ENCODE peak calls at places on chromosomes 2 and 18, in five cellular contexts. One of them, this sample, is unnamed.

GRCh38 chr2:33670392-33670937 is 71.4 kb upstream of the FAM98A start:
- DNase-seq in CD8-positive, alpha-beta T cell: no peak
- DNase-seq in ovary: no peak
- DNase-seq in thyroid gland: no peak
- DNase-seq in HCT116: peak; percentile 16
- DNase-seq in this sample: no peak

GRCh38 chr18:13587477-13587876 is 138.9 kb downstream of the FAM210A start:
- DNase-seq in CD8-positive, alpha-beta T cell: no peak
- DNase-seq in ovary: no peak
- DNase-seq in thyroid gland: no peak
- DNase-seq in HCT116: no peak
- DNase-seq in this sample: no peak

GRCh38 chr2:169362346-169363026 is at the start of gene LRP2:
- DNase-seq in CD8-positive, alpha-beta T cell: peak; percentile 49
- DNase-seq in ovary: no peak
- DNase-seq in thyroid gland: peak; percentile 79
- DNase-seq in HCT116: no peak
- DNase-seq in this sample: peak; percentile 58

GRCh38 chr2:98479959-98480524 is 35.4 kb downstream of the INPP4A start:
- DNase-seq in CD8-positive, alpha-beta T cell: no peak
- DNase-seq in ovary: peak; percentile 20
- DNase-seq in thyroid gland: peak; percentile 63
- DNase-seq in HCT116: no peak
- DNase-seq in this sample: no peak

GRCh38 chr2:256094-256493 is 7.7 kb downstream of the SH3YL1 start:
- DNase-seq in CD8-positive, alpha-beta T cell: no peak
- DNase-seq in ovary: no peak
- DNase-seq in thyroid gland: no peak
- DNase-seq in HCT116: no peak
- DNase-seq in this sample: no peak

GRCh38 chr2:12702661-12703121 is 14.0 kb upstream of the TRIB2 start:
- DNase-seq in CD8-positive, alpha-beta T cell: no peak
- DNase-seq in ovary: no peak
- DNase-seq in thyroid gland: no peak
- DNase-seq in HCT116: no peak
- DNase-seq in this sample: no peak

GRCh38 chr2:184187421-184187971 is 410.8 kb upstream of the ZNF804A start:
- DNase-seq in CD8-positive, alpha-beta T cell: no peak
- DNase-seq in ovary: no peak
- DNase-seq in thyroid gland: no peak
- DNase-seq in HCT116: no peak
- DNase-seq in this sample: no peak

GRCh38 chr2:19059076-19059475 is 299.3 kb downstream of the OSR1 start:
- DNase-seq in CD8-positive, alpha-beta T cell: no peak
- DNase-seq in ovary: no peak
- DNase-seq in thyroid gland: peak; percentile 58
- DNase-seq in HCT116: no peak
- DNase-seq in this sample: no peak

GRCh38 chr2:151651274-151651673 is 83.0 kb downstream of the NEB start:
- DNase-seq in CD8-positive, alpha-beta T cell: no peak
- DNase-seq in ovary: no peak
- DNase-seq in thyroid gland: no peak
- DNase-seq in HCT116: no peak
- DNase-seq in this sample: no peak

GRCh38 chr18:58584219-58585127 is 44.4 kb downstream of the ALPK2 start:
- DNase-seq in CD8-positive, alpha-beta T cell: peak; percentile 31
- DNase-seq in ovary: no peak
- DNase-seq in thyroid gland: no peak
- DNase-seq in HCT116: no peak
- DNase-seq in this sample: no peak

GRCh38 chr2:99634234-99634633 is 144.4 kb upstream of the REV1 start:
- DNase-seq in CD8-positive, alpha-beta T cell: no peak
- DNase-seq in ovary: no peak
- DNase-seq in thyroid gland: no peak
- DNase-seq in HCT116: no peak
- DNase-seq in this sample: no peak

GRCh38 chr18:10247402-10248117 is 206.9 kb upstream of the APCDD1 start:
- DNase-seq in CD8-positive, alpha-beta T cell: no peak
- DNase-seq in ovary: peak; percentile 67
- DNase-seq in thyroid gland: no peak
- DNase-seq in HCT116: no peak
- DNase-seq in this sample: no peak

GRCh38 chr2:192072261-192072660 is 122.5 kb downstream of the TMEFF2 start:
- DNase-seq in CD8-positive, alpha-beta T cell: no peak
- DNase-seq in ovary: no peak
- DNase-seq in thyroid gland: no peak
- DNase-seq in HCT116: no peak
- DNase-seq in this sample: no peak

GRCh38 chr2:223613017-223613950 is 11.1 kb upstream of the SCG2 start:
- DNase-seq in CD8-positive, alpha-beta T cell: no peak
- DNase-seq in ovary: peak; percentile 81
- DNase-seq in thyroid gland: peak; percentile 89
- DNase-seq in HCT116: peak; percentile 89
- DNase-seq in this sample: peak; percentile 36

GRCh38 chr18:5630766-5631413 is 87.1 kb upstream of the EPB41L3 start:
- DNase-seq in CD8-positive, alpha-beta T cell: no peak
- DNase-seq in ovary: peak; percentile 7
- DNase-seq in thyroid gland: no peak
- DNase-seq in HCT116: no peak
- DNase-seq in this sample: no peak

GRCh38 chr2:201837824-201838340 is 31.5 kb downstream of the CDK15 start:
- DNase-seq in CD8-positive, alpha-beta T cell: no peak
- DNase-seq in ovary: no peak
- DNase-seq in thyroid gland: no peak
- DNase-seq in HCT116: no peak
- DNase-seq in this sample: no peak

GRCh38 chr18:59823611-59824195 is 76.1 kb upstream of the PMAIP1 start:
- DNase-seq in CD8-positive, alpha-beta T cell: no peak
- DNase-seq in ovary: peak; percentile 80
- DNase-seq in thyroid gland: peak; percentile 79
- DNase-seq in HCT116: peak; percentile 67
- DNase-seq in this sample: peak; percentile 73

GRCh38 chr2:240989451-240990265 is 8.8 kb upstream of the SNED1 start:
- DNase-seq in CD8-positive, alpha-beta T cell: no peak
- DNase-seq in ovary: peak; percentile 11
- DNase-seq in thyroid gland: no peak
- DNase-seq in HCT116: peak; percentile 48
- DNase-seq in this sample: peak; percentile 42

GRCh38 chr2:99481941-99482340 is 7.9 kb downstream of the REV1 start:
- DNase-seq in CD8-positive, alpha-beta T cell: no peak
- DNase-seq in ovary: no peak
- DNase-seq in thyroid gland: no peak
- DNase-seq in HCT116: no peak
- DNase-seq in this sample: no peak

GRCh38 chr2:128641421-128642095 is 322.9 kb upstream of the HS6ST1 start:
- DNase-seq in CD8-positive, alpha-beta T cell: peak; percentile 39
- DNase-seq in ovary: peak; percentile 0
- DNase-seq in thyroid gland: no peak
- DNase-seq in HCT116: no peak
- DNase-seq in this sample: no peak

GRCh38 chr2:168416555-168416954 is 39.5 kb upstream of the CERS6 start:
- DNase-seq in CD8-positive, alpha-beta T cell: no peak
- DNase-seq in ovary: no peak
- DNase-seq in thyroid gland: no peak
- DNase-seq in HCT116: no peak
- DNase-seq in this sample: no peak

GRCh38 chr2:101151141-101151858 is at the start of gene TBC1D8:
- DNase-seq in CD8-positive, alpha-beta T cell: peak; percentile 78
- DNase-seq in ovary: peak; percentile 92
- DNase-seq in thyroid gland: peak; percentile 92
- DNase-seq in HCT116: peak; percentile 49
- DNase-seq in this sample: peak; percentile 78

GRCh38 chr18:74513149-74513882 is 17.2 kb downstream of the CNDP2 start:
- DNase-seq in CD8-positive, alpha-beta T cell: peak; percentile 42
- DNase-seq in ovary: no peak
- DNase-seq in thyroid gland: no peak
- DNase-seq in HCT116: no peak
- DNase-seq in this sample: no peak

GRCh38 chr2:41768301-41768700 is 279.5 kb upstream of the PKDCC start:
- DNase-seq in CD8-positive, alpha-beta T cell: no peak
- DNase-seq in ovary: no peak
- DNase-seq in thyroid gland: no peak
- DNase-seq in HCT116: no peak
- DNase-seq in this sample: no peak

GRCh38 chr2:107187870-107188269 is 301.9 kb upstream of the ST6GAL2 start:
- DNase-seq in CD8-positive, alpha-beta T cell: no peak
- DNase-seq in ovary: no peak
- DNase-seq in thyroid gland: no peak
- DNase-seq in HCT116: no peak
- DNase-seq in this sample: no peak

GRCh38 chr2:207165121-207166038 is at the start of gene KLF7:
- DNase-seq in CD8-positive, alpha-beta T cell: peak; percentile 72
- DNase-seq in ovary: peak; percentile 56
- DNase-seq in thyroid gland: peak; percentile 64
- DNase-seq in HCT116: no peak
- DNase-seq in this sample: peak; percentile 40

GRCh38 chr2:20578895-20579825 is 71.7 kb downstream of the HS1BP3 start:
- DNase-seq in CD8-positive, alpha-beta T cell: no peak
- DNase-seq in ovary: peak; percentile 85
- DNase-seq in thyroid gland: peak; percentile 86
- DNase-seq in HCT116: peak; percentile 92
- DNase-seq in this sample: peak; percentile 52

GRCh38 chr2:75513616-75514170 is 47.0 kb downstream of the EVA1A start:
- DNase-seq in CD8-positive, alpha-beta T cell: no peak
- DNase-seq in ovary: no peak
- DNase-seq in thyroid gland: no peak
- DNase-seq in HCT116: no peak
- DNase-seq in this sample: no peak

GRCh38 chr2:145811467-145812162 is 1291.7 kb upstream of the ZEB2 start:
- DNase-seq in CD8-positive, alpha-beta T cell: no peak
- DNase-seq in ovary: no peak
- DNase-seq in thyroid gland: no peak
- DNase-seq in HCT116: no peak
- DNase-seq in this sample: no peak

GRCh38 chr2:173996766-173997165 is 31.6 kb upstream of the SP3 start:
- DNase-seq in CD8-positive, alpha-beta T cell: no peak
- DNase-seq in ovary: no peak
- DNase-seq in thyroid gland: no peak
- DNase-seq in HCT116: no peak
- DNase-seq in this sample: no peak

GRCh38 chr2:98551316-98551715 is 57.0 kb downstream of the COA5 start:
- DNase-seq in CD8-positive, alpha-beta T cell: peak; percentile 45
- DNase-seq in ovary: no peak
- DNase-seq in thyroid gland: no peak
- DNase-seq in HCT116: no peak
- DNase-seq in this sample: no peak

GRCh38 chr2:160584972-160585494 is 91.4 kb upstream of the RBMS1 start:
- DNase-seq in CD8-positive, alpha-beta T cell: no peak
- DNase-seq in ovary: no peak
- DNase-seq in thyroid gland: no peak
- DNase-seq in HCT116: no peak
- DNase-seq in this sample: no peak

GRCh38 chr2:28716265-28716865 is 35.3 kb upstream of the PPP1CB start:
- DNase-seq in CD8-positive, alpha-beta T cell: no peak
- DNase-seq in ovary: peak; percentile 39
- DNase-seq in thyroid gland: peak; percentile 61
- DNase-seq in HCT116: peak; percentile 64
- DNase-seq in this sample: no peak

GRCh38 chr18:75483662-75484061 is 56.2 kb upstream of the SMIM21 start:
- DNase-seq in CD8-positive, alpha-beta T cell: no peak
- DNase-seq in ovary: no peak
- DNase-seq in thyroid gland: no peak
- DNase-seq in HCT116: no peak
- DNase-seq in this sample: no peak

GRCh38 chr2:13876491-13877037 is 756.0 kb upstream of the LRATD1 start:
- DNase-seq in CD8-positive, alpha-beta T cell: no peak
- DNase-seq in ovary: no peak
- DNase-seq in thyroid gland: no peak
- DNase-seq in HCT116: no peak
- DNase-seq in this sample: no peak

GRCh38 chr2:230893881-230894781 is 29.4 kb downstream of the ITM2C start:
- DNase-seq in CD8-positive, alpha-beta T cell: no peak
- DNase-seq in ovary: no peak
- DNase-seq in thyroid gland: peak; percentile 40
- DNase-seq in HCT116: no peak
- DNase-seq in this sample: no peak

DNA sequence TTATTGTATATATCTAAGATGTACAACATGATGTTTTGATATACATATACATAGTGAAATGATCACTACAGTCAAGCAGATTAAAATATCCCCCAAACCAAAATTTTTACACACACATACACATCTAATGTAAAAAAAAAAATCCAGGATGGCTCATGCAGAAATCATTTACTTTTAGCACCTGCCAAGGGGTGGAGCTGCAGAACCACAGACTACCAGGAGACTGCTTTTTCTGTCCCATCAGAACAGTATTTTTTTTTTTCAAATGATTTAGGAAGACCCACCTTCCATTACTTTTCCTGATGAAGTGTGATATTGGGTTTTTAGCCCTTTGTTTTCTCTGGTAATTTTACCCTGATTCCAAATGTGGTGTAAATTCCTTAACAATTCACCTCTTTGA is 61.9 kb downstream of the AQP4 start:
- DNase-seq in CD8-positive, alpha-beta T cell: no peak
- DNase-seq in ovary: no peak
- DNase-seq in thyroid gland: peak; percentile 2
- DNase-seq in HCT116: no peak
- DNase-seq in this sample: no peak
- TF ChIP-seq CTCF in CD8-positive, alpha-beta T cell: no peak
- TF ChIP-seq CTCF in ovary: no peak
- TF ChIP-seq CTCF in thyroid gland: no peak
- TF ChIP-seq CTCF in HCT116: peak; percentile 4
- TF ChIP-seq CTCF in this sample: peak; percentile 25

GRCh38 chr18:22796069-22796468 is 137.1 kb upstream of the RBBP8 start:
- DNase-seq in CD8-positive, alpha-beta T cell: no peak
- DNase-seq in ovary: no peak
- DNase-seq in thyroid gland: no peak
- DNase-seq in HCT116: no peak
- DNase-seq in this sample: no peak
- TF ChIP-seq CTCF in CD8-positive, alpha-beta T cell: no peak
- TF ChIP-seq CTCF in ovary: no peak
- TF ChIP-seq CTCF in thyroid gland: no peak
- TF ChIP-seq CTCF in HCT116: no peak
- TF ChIP-seq CTCF in this sample: no peak

GRCh38 chr18:40413160-40413559 is 1541.9 kb upstream of the PIK3C3 start:
- DNase-seq in CD8-positive, alpha-beta T cell: no peak
- DNase-seq in ovary: no peak
- DNase-seq in thyroid gland: peak; percentile 52
- DNase-seq in HCT116: no peak
- DNase-seq in this sample: peak; percentile 28
- TF ChIP-seq CTCF in CD8-positive, alpha-beta T cell: no peak
- TF ChIP-seq CTCF in ovary: no peak
- TF ChIP-seq CTCF in thyroid gland: peak; percentile 13
- TF ChIP-seq CTCF in HCT116: no peak
- TF ChIP-seq CTCF in this sample: peak; percentile 71

GRCh38 chr2:10935953-10936942 is 24.5 kb downstream of the KCNF1 start:
- DNase-seq in CD8-positive, alpha-beta T cell: no peak
- DNase-seq in ovary: no peak
- DNase-seq in thyroid gland: no peak
- DNase-seq in HCT116: peak; percentile 94
- DNase-seq in this sample: no peak
- TF ChIP-seq CTCF in CD8-positive, alpha-beta T cell: no peak
- TF ChIP-seq CTCF in ovary: no peak
- TF ChIP-seq CTCF in thyroid gland: no peak
- TF ChIP-seq CTCF in HCT116: no peak
- TF ChIP-seq CTCF in this sample: no peak